ENCODE peak calls at places on chromosomes 13 and 19, in four cellular contexts. P is T-helper 22 cell; D is NCI-H1694 treated with DMSO at 0.1 percent for 48 hours; G is activated naive CD4-positive, alpha-beta T cell. F is an unnamed sample.

GRCh38 chr19:13098291-13099072 is 4.2 kb downstream of the LYL1 start:
- DNase-seq in G (no peak), D (no peak), P (no peak), F (no peak)

GRCh38 chr13:32135655-32136054 is 104.1 kb downstream of the FRY start:
- DNase-seq in D (no peak), G (no peak), P (no peak), F (no peak)

GRCh38 chr13:60435762-60436374 is 38.8 kb downstream of the TDRD3 start:
- DNase-seq in P (no peak), D (no peak), G (no peak), F (no peak)

GRCh38 chr13:100673376-100673830 is 1.2 kb downstream of the TMTC4 start:
- DNase-seq in D (no peak), P (no peak), G (no peak), F (no peak)

GRCh38 chr13:33379597-33379996 is 94.0 kb upstream of the STARD13 start:
- DNase-seq in G (no peak), D (no peak), P (no peak), F (no peak)

GRCh38 chr13:113879017-113879416 is 15.1 kb upstream of the GAS6 start:
- DNase-seq in P (no peak), G (no peak), D (no peak), F (no peak)

GRCh38 chr13:100306444-100306999 is 217.6 kb downstream of the PCCA start:
- DNase-seq in P (no peak), G (no peak), D (no peak), F (no peak)

GRCh38 chr13:31923134-31923763 is 108.3 kb upstream of the FRY start:
- DNase-seq in P (no peak), G (no peak), D (no peak), F (no peak)

GRCh38 chr19:45884682-45885555 is 1.0 kb downstream of the IRF2BP1 start:
- DNase-seq in G (no peak), D (no peak), P (no peak), F (no peak)

GRCh38 chr13:70339738-70340137 is 231.5 kb upstream of the KLHL1 start:
- DNase-seq in G (no peak), D (peak; percentile 27), P (no peak), F (no peak)

F was measured in germinal center.